ENCODE peak calls at places on chromosome 5, in four cellular contexts. K is Karpas-422, P is uterus, Y is HL-60. L is an unnamed sample.

GRCh38 chr5:171483453-171484177 is 64.2 kb downstream of the FGF18 start:
- DNase-seq in K (no peak), P (peak; percentile 92), Y (no peak), L (peak; percentile 59)

GRCh38 chr5:179796877-179797608 is 3.3 kb downstream of the LTC4S start:
- DNase-seq in K (no peak), P (peak; percentile 21), Y (no peak), L (peak; percentile 54)

GRCh38 chr5:135423158-135423925 is 23.8 kb downstream of the DCANP1 start:
- DNase-seq in K (no peak), P (no peak), Y (peak; percentile 45), L (no peak)

GRCh38 chr5:52825826-52826225 is 38.1 kb downstream of the ITGA1 start:
- DNase-seq in K (no peak), P (no peak), Y (no peak), L (no peak)

GRCh38 chr5:82151217-82151616 is 126.9 kb downstream of the RPS23 start:
- DNase-seq in K (peak; percentile 39), P (no peak), Y (no peak), L (no peak)

GRCh38 chr5:14743601-14744295 is 79.2 kb downstream of the OTULIN start:
- DNase-seq in K (no peak), P (no peak), Y (no peak), L (no peak)

GRCh38 chr5:1261643-1262042 is 33.2 kb downstream of the TERT start:
- DNase-seq in K (no peak), P (no peak), Y (no peak), L (no peak)

GRCh38 chr5:134592141-134592746 is 40.4 kb downstream of the SAR1B start:
- DNase-seq in K (no peak), P (no peak), Y (no peak), L (peak; percentile 74)

GRCh38 chr5:176170084-176170483 is 68.1 kb upstream of the SIMC1 start:
- DNase-seq in K (no peak), P (no peak), Y (no peak), L (no peak)

GRCh38 chr5:106086352-106086751 is 1584.4 kb downstream of the EFNA5 start:
- DNase-seq in K (no peak), P (no peak), Y (no peak), L (no peak)

GRCh38 chr5:40401281-40401680 is 278.4 kb upstream of the PTGER4 start:
- DNase-seq in K (no peak), P (no peak), Y (no peak), L (no peak)

GRCh38 chr5:132465095-132465707 is 25.4 kb downstream of the IRF1 start:
- DNase-seq in K (no peak), P (no peak), Y (no peak), L (no peak)

GRCh38 chr5:42950466-42951168 is 89.5 kb downstream of the ANXA2R start:
- DNase-seq in K (peak; percentile 56), P (peak; percentile 76), Y (peak; percentile 83), L (peak; percentile 68)
- H3K4me3 ChIP-seq in K (peak overlapping the region; percentile 63), P (peak overlapping the region; percentile 49), Y (peak overlapping the region; percentile 43), L (no peak overlapping the region)

DNA sequence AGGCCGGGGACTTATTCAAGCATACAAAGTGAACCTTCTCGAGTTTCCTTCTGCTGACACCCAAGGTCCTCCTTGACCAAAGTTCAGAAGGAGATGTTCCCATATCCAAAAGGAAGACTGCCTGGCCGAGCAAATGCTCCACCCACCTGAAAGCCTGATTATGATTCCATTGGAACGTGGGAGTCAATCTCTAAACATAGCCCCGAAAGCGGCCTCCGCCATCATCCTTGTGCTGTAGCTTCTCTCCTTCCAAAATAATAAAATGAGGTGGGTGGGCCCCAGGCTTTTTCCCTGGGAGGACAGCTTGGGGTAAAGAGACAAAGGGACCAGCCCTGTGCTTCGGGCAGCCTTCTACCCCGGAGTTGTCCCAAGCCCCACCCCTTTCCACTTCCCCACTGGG is 355.6 kb upstream of the SLC30A5 start:
- DNase-seq in K (no peak), P (no peak), Y (no peak), L (no peak)
- H3K4me3 ChIP-seq in K (no peak overlapping the region), P (no peak overlapping the region), Y (no peak overlapping the region), L (no peak overlapping the region)

GRCh38 chr5:93603191-93603590 is 20.2 kb downstream of the NR2F1 start:
- DNase-seq in K (no peak), P (no peak), Y (no peak), L (no peak)
- H3K4me3 ChIP-seq in K (no peak overlapping the region), P (no peak overlapping the region), Y (no peak overlapping the region), L (no peak overlapping the region)

DNA sequence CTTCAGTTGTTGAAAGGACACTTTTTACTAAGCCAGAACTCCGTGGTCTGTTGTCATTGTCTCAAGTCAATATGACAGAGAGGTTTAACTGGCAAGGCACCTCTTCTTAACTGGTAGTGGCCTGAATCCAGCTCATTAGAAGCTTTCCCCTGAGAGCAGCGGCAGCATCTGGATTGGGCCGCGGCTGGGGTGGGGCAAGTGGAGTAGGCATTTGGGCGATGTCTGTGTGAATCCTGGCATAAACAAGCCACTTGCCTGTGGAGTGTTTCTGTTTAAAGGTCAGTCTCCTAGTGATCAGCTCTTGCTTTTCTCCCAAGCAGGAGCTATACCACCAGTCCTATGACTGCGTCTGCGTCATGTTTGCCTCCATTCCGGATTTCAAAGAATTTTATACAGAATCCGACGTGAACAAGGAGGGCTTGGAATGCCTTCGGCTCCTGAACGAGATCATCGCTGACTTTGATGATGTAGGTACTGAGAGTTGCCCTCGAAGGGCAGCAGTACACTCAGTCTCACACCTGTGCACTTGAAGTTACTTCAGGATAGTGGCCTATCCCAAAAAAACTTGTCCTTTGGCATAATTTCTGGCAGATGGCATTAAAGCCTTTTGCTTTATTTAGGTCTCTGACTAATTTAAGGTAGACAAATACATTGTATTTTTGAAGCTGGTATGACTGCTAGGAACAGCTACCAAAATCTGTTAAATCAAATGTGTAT is 48.9 kb downstream of the CFAP90 start:
- DNase-seq in K (no peak), P (no peak), Y (no peak), L (no peak)
- H3K4me3 ChIP-seq in K (no peak overlapping the region), P (no peak overlapping the region), Y (no peak overlapping the region), L (no peak overlapping the region)

L was measured in H7.